ENCODE peak calls at places on chromosomes 7 and 10, in seven cellular contexts. O, Z, M, Y, C, A and J are unnamed samples.
A peak's percentile ranks its signal among the peaks of the same experiment; 100 is the strongest.

GRCh38 chr10:52786098-52786497 is 13.5 kb upstream of the MBL2 start:
- DNase-seq in O (no peak), Z (no peak), M (no peak), Y (no peak), C (no peak), A (no peak), J (no peak)

GRCh38 chr7:31767686-31768358 is 80.8 kb downstream of the PPP1R17 start:
- DNase-seq in O (no peak), Z (no peak), M (no peak), Y (no peak), C (no peak), A (no peak), J (no peak)

GRCh38 chr7:40899151-40899550 is 764.3 kb downstream of the SUGCT start:
- DNase-seq in O (no peak), Z (no peak), M (no peak), Y (no peak), C (no peak), A (peak; percentile 88), J (no peak)

GRCh38 chr10:34290412-34291082 is 524.5 kb downstream of the PARD3 start:
- DNase-seq in O (no peak), Z (no peak), M (no peak), Y (no peak), C (peak; percentile 20), A (no peak), J (no peak)

GRCh38 chr10:17387861-17388503 is 66.4 kb downstream of the ST8SIA6 start:
- DNase-seq in O (no peak), Z (no peak), M (no peak), Y (no peak), C (no peak), A (no peak), J (peak; percentile 18)

GRCh38 chr10:79588800-79589199 is 21.9 kb upstream of the SFTPA1 start:
- DNase-seq in O (no peak), Z (no peak), M (no peak), Y (no peak), C (no peak), A (no peak), J (no peak)

GRCh38 chr10:74231375-74231774 is 80.4 kb downstream of the ADK start:
- DNase-seq in O (no peak), Z (no peak), M (no peak), Y (no peak), C (no peak), A (no peak), J (no peak)

GRCh38 chr10:107971973-107972372 is 807.5 kb upstream of the SORCS1 start:
- DNase-seq in O (no peak), Z (no peak), M (no peak), Y (no peak), C (no peak), A (peak; percentile 49), J (no peak)

GRCh38 chr7:82677493-82677892 is 233.9 kb upstream of the CACNA2D1 start:
- DNase-seq in O (no peak), Z (peak; percentile 54), M (peak; percentile 65), Y (peak; percentile 47), C (no peak), A (no peak), J (no peak)

GRCh38 chr10:89207801-89208551 is 859 bp upstream of the CH25H start:
- DNase-seq in O (no peak), Z (no peak), M (peak; percentile 33), Y (peak; percentile 55), C (no peak), A (no peak), J (peak; percentile 58)

GRCh38 chr7:70788276-70788675 is 343.7 kb upstream of the GALNT17 start:
- DNase-seq in O (no peak), Z (peak; percentile 7), M (no peak), Y (no peak), C (no peak), A (no peak), J (no peak)

GRCh38 chr7:83850941-83851340 is 202.0 kb upstream of the SEMA3E start:
- DNase-seq in O (no peak), Z (no peak), M (no peak), Y (no peak), C (no peak), A (no peak), J (no peak)

GRCh38 chr7:11576340-11576739 is 255.7 kb downstream of the THSD7A start:
- DNase-seq in O (no peak), Z (no peak), M (no peak), Y (no peak), C (no peak), A (no peak), J (no peak)

GRCh38 chr7:945556-946255 is 8.8 kb downstream of the ADAP1 start:
- DNase-seq in O (no peak), Z (no peak), M (no peak), Y (no peak), C (peak; percentile 91), A (no peak), J (peak; percentile 97)

GRCh38 chr10:69089638-69090599 is 2.0 kb downstream of the SRGN start:
- DNase-seq in O (no peak), Z (peak; percentile 82), M (no peak), Y (peak; percentile 59), C (peak; percentile 50), A (no peak), J (peak; percentile 44)

GRCh38 chr10:43294892-43295291 is 28.0 kb upstream of the RASGEF1A start:
- DNase-seq in O (no peak), Z (no peak), M (no peak), Y (no peak), C (no peak), A (no peak), J (no peak)

GRCh38 chr7:149773446-149774236 is at the start of gene ZNF467:
- DNase-seq in O (no peak), Z (peak; percentile 41), M (peak; percentile 39), Y (peak; percentile 41), C (peak; percentile 69), A (no peak), J (peak; percentile 66)

GRCh38 chr10:11863353-11864105 is 40.4 kb downstream of the PROSER2 start:
- DNase-seq in O (no peak), Z (peak; percentile 56), M (no peak), Y (peak; percentile 45), C (no peak), A (no peak), J (peak; percentile 43)

GRCh38 chr7:38232475-38233366 is 40.7 kb downstream of the TARP start:
- DNase-seq in O (no peak), Z (peak; percentile 47), M (peak; percentile 99), Y (peak; percentile 73), C (peak; percentile 59), A (no peak), J (peak; percentile 54)

GRCh38 chr7:29230871-29231345 is 36.3 kb downstream of the CHN2 start:
- DNase-seq in O (no peak), Z (no peak), M (no peak), Y (no peak), C (no peak), A (no peak), J (no peak)

GRCh38 chr7:69430502-69431145 is 167.7 kb upstream of the AUTS2 start:
- DNase-seq in O (peak; percentile 82), Z (no peak), M (peak; percentile 26), Y (no peak), C (peak; percentile 13), A (no peak), J (no peak)

GRCh38 chr7:50304911-50305621 is 550 bp downstream of the IKZF1 start:
- DNase-seq in O (no peak), Z (peak; percentile 74), M (no peak), Y (peak; percentile 64), C (no peak), A (no peak), J (no peak)

GRCh38 chr10:98582363-98582762 is 135.6 kb upstream of the HPS1 start:
- DNase-seq in O (no peak), Z (no peak), M (no peak), Y (no peak), C (no peak), A (no peak), J (no peak)

GRCh38 chr10:78660446-78661106 is 408.2 kb upstream of the ZMIZ1 start:
- DNase-seq in O (no peak), Z (no peak), M (no peak), Y (no peak), C (no peak), A (no peak), J (no peak)

GRCh38 chr7:135960709-135961451 is 16.3 kb downstream of the MTPN start:
- DNase-seq in O (no peak), Z (no peak), M (no peak), Y (no peak), C (no peak), A (no peak), J (no peak)

GRCh38 chr10:132497788-132498561 is 39.6 kb upstream of the INPP5A start:
- DNase-seq in O (no peak), Z (no peak), M (no peak), Y (no peak), C (no peak), A (no peak), J (no peak)

GRCh38 chr10:4241724-4242345 is 456.8 kb upstream of the KLF6 start:
- DNase-seq in O (no peak), Z (no peak), M (no peak), Y (no peak), C (peak; percentile 41), A (peak; percentile 100), J (no peak)

GRCh38 chr10:74293686-74294365 is 142.8 kb downstream of the ADK start:
- DNase-seq in O (peak; percentile 1), Z (no peak), M (no peak), Y (no peak), C (no peak), A (peak; percentile 44), J (no peak)

GRCh38 chr7:12567015-12567414 is 3.5 kb upstream of the SCIN start:
- DNase-seq in O (no peak), Z (no peak), M (no peak), Y (no peak), C (no peak), A (no peak), J (no peak)

GRCh38 chr10:79282388-79282787 is 64.9 kb upstream of the PPIF start:
- DNase-seq in O (no peak), Z (no peak), M (no peak), Y (no peak), C (no peak), A (no peak), J (no peak)

GRCh38 chr7:34523233-34523918 is 134.6 kb upstream of the NPSR1 start:
- DNase-seq in O (no peak), Z (no peak), M (no peak), Y (no peak), C (no peak), A (no peak), J (no peak)

GRCh38 chr7:128410092-128410665 is 397 bp upstream of the IMPDH1 start:
- DNase-seq in O (no peak), Z (peak; percentile 47), M (peak; percentile 84), Y (peak; percentile 76), C (peak; percentile 36), A (peak; percentile 41), J (peak; percentile 55)

GRCh38 chr10:60427709-60428386 is 38.2 kb upstream of the ANK3 start:
- DNase-seq in O (no peak), Z (no peak), M (no peak), Y (no peak), C (no peak), A (no peak), J (no peak)

GRCh38 chr7:148987751-148988512 is 40.4 kb downstream of the PDIA4 start:
- DNase-seq in O (no peak), Z (no peak), M (no peak), Y (no peak), C (no peak), A (no peak), J (peak; percentile 42)

GRCh38 chr10:36247478-36247877 is 605.4 kb upstream of the FZD8 start:
- DNase-seq in O (no peak), Z (no peak), M (no peak), Y (no peak), C (no peak), A (no peak), J (no peak)

GRCh38 chr7:29564455-29565185 is 985 bp downstream of the PRR15 start:
- DNase-seq in O (peak; percentile 18), Z (no peak), M (peak; percentile 75), Y (peak; percentile 40), C (peak; percentile 65), A (no peak), J (peak; percentile 67)

GRCh38 chr10:60444494-60445064 is 54.9 kb upstream of the ANK3 start:
- DNase-seq in O (no peak), Z (no peak), M (peak; percentile 30), Y (no peak), C (no peak), A (no peak), J (no peak)

GRCh38 chr7:77752016-77752415 is 46.2 kb downstream of the TMEM60 start:
- DNase-seq in O (no peak), Z (no peak), M (peak; percentile 94), Y (no peak), C (no peak), A (no peak), J (no peak)